ENCODE peak calls at places on chromosomes 12 and 14, in nine cellular contexts. Q, W, Z, H, R, O, P, S and J are unnamed samples.

GRCh38 chr12:108567974-108568652 is 5.7 kb downstream of the ISCU start:
- DNase-seq in S (no peak), R (no peak), Q (no peak), H (no peak), O (no peak), Z (no peak), W (no peak), P (no peak), J (no peak)

GRCh38 chr12:21831671-21832357 is 57.3 kb upstream of the KCNJ8 start:
- DNase-seq in H (no peak), S (no peak), R (no peak), Q (no peak), W (no peak), O (no peak), P (peak), Z (peak), J (no peak)

GRCh38 chr14:56004807-56005579 is 113.2 kb upstream of the PELI2 start:
- DNase-seq in W (no peak), P (peak), Z (peak), Q (peak), R (peak), S (no peak), H (no peak), O (no peak), J (no peak)

GRCh38 chr12:80892597-80893445 is 44.9 kb downstream of the LIN7A start:
- DNase-seq in O (no peak), P (peak), W (no peak), Z (no peak), Q (no peak), H (no peak), S (no peak), R (no peak), J (no peak)

GRCh38 chr14:22099942-22100763 is 426.5 kb upstream of the OR4E1 start:
- DNase-seq in H (peak), W (peak), P (peak), Z (peak), R (peak), O (peak), S (peak), Q (peak), J (peak)

GRCh38 chr12:65598688-65599087 is 225.6 kb upstream of the HMGA2 start:
- DNase-seq in R (no peak), Z (no peak), H (no peak), Q (no peak), W (no peak), O (no peak), S (no peak), P (no peak), J (no peak)

GRCh38 chr12:8012910-8013309 is 19.6 kb upstream of the FOXJ2 start:
- DNase-seq in O (no peak), Z (no peak), Q (no peak), S (peak), R (no peak), W (no peak), P (no peak), H (no peak), J (no peak)

GRCh38 chr12:91109148-91109564 is 2.1 kb downstream of the LUM start:
- DNase-seq in P (peak), S (peak), R (peak), W (no peak), Q (peak), H (peak), O (peak), Z (peak), J (no peak)

GRCh38 chr12:76916170-76916540 is 37.3 kb upstream of the CSRP2 start:
- DNase-seq in S (no peak), R (no peak), O (no peak), Z (no peak), W (no peak), Q (no peak), P (peak), H (no peak), J (no peak)